ENCODE peak calls at places on chromosomes 11 and 22, in eight cellular contexts. U, N, J, E, H, Y, D and T are unnamed samples.

GRCh38 chr11:2535673-2536439 is 91.0 kb downstream of the KCNQ1 start:
- DNase-seq in H (no peak), J (no peak), Y (no peak), D (no peak), U (no peak), N (no peak), E (no peak), T (no peak)

GRCh38 chr11:45079075-45079444 is 67.4 kb upstream of the PRDM11 start:
- DNase-seq in H (no peak), Y (no peak), D (no peak), U (no peak), E (no peak), J (peak; percentile 61), N (no peak), T (no peak)

GRCh38 chr11:65417221-65417701 is 5.3 kb upstream of the NEAT1 start:
- DNase-seq in E (no peak), U (peak; percentile 72), Y (no peak), N (no peak), J (peak; percentile 66), H (no peak), D (no peak), T (no peak)

GRCh38 chr22:45438364-45438763 is 24.9 kb downstream of the RIBC2 start:
- DNase-seq in Y (no peak), E (peak; percentile 57), J (no peak), D (no peak), U (no peak), H (no peak), N (no peak), T (no peak)

GRCh38 chr11:94706211-94706610 is 61.9 kb upstream of the AMOTL1 start:
- DNase-seq in Y (no peak), U (no peak), H (peak; percentile 63), E (peak; percentile 37), D (peak; percentile 17), N (no peak), J (no peak), T (no peak)

GRCh38 chr22:45629469-45630089 is 42.1 kb upstream of the ATXN10 start:
- DNase-seq in E (no peak), U (no peak), H (no peak), J (peak; percentile 74), D (no peak), Y (no peak), N (no peak), T (no peak)

GRCh38 chr11:2910401-2910955 is 18.7 kb downstream of the PHLDA2 start:
- DNase-seq in H (no peak), U (no peak), N (no peak), D (no peak), J (no peak), Y (no peak), E (no peak), T (no peak)

GRCh38 chr11:13073119-13073981 is 64.2 kb downstream of the RASSF10 start:
- DNase-seq in E (peak; percentile 79), D (peak; percentile 67), U (no peak), Y (peak; percentile 91), N (no peak), H (peak; percentile 86), J (no peak), T (peak; percentile 76)

GRCh38 chr22:48955351-48956311 is 872.0 kb downstream of the BRD1 start:
- DNase-seq in D (no peak), E (no peak), J (peak; percentile 30), Y (no peak), H (no peak), N (no peak), U (peak; percentile 36), T (no peak)